ENCODE peak calls at places on chromosomes 13 and 19, in nine cellular contexts. P is uterus, L is stomach, Z is A549, T is IMR-90, Q is spleen, Y is body of pancreas, G is Peyer's patch, U is suprapubic skin. B is an unnamed sample. For H3K4me1, the result is how much of the 10 kb centered on the place peaks cover.

GRCh38 chr19:7078007-7078406 is 8.5 kb downstream of the ZNF557 start:
- DNase-seq in P (no peak), Q (no peak), T (no peak), G (no peak), Y (no peak), Z (no peak), L (no peak), U (no peak), B (no peak)

GRCh38 chr19:940591-941291 is 14.9 kb downstream of the ARID3A start:
- DNase-seq in U (peak), Q (peak), P (peak), T (peak), L (peak), Y (peak), Z (no peak), G (peak), B (peak)

GRCh38 chr13:20492641-20493040 is 33.0 kb downstream of the CRYL1 start:
- DNase-seq in L (no peak), G (no peak), Q (no peak), Z (peak), Y (no peak), P (no peak), T (peak), U (no peak), B (peak)

GRCh38 chr19:14407889-14408640 is 11.1 kb downstream of the DDX39A start:
- DNase-seq in Y (no peak), L (peak), G (peak), P (no peak), T (no peak), Z (no peak), U (no peak), Q (no peak), B (no peak)

GRCh38 chr13:48973845-48974431 is 1.8 kb upstream of the FNDC3A start:
- DNase-seq in G (no peak), P (no peak), Q (no peak), Y (no peak), L (no peak), T (no peak), Z (no peak), U (no peak), B (no peak)

GRCh38 chr19:2175742-2176141 is 12.0 kb downstream of the DOT1L start:
- DNase-seq in P (no peak), T (no peak), Y (no peak), Z (no peak), U (no peak), Q (no peak), G (no peak), L (no peak), B (no peak)

GRCh38 chr19:16260160-16260793 is 62.6 kb downstream of the AP1M1 start:
- DNase-seq in P (no peak), Z (no peak), Y (no peak), T (no peak), G (no peak), Q (no peak), L (no peak), U (no peak), B (no peak)

GRCh38 chr19:57559008-57559403 is 657 bp downstream of the ZNF550 start:
- DNase-seq in Y (peak), P (no peak), Q (peak), G (no peak), U (no peak), L (no peak), T (no peak), Z (peak), B (peak)

GRCh38 chr19:18226956-18227780 is 930 bp upstream of the PDE4C start:
- DNase-seq in L (no peak), Y (no peak), Q (no peak), T (no peak), Z (no peak), P (no peak), U (no peak), G (no peak), B (no peak)

GRCh38 chr19:33426621-33427475 is 53.3 kb downstream of the CEBPG start:
- DNase-seq in U (no peak), Y (no peak), Z (no peak), T (no peak), L (no peak), Q (peak), P (no peak), G (no peak), B (no peak)

GRCh38 chr13:106691861-106692260 is 123.9 kb upstream of the ARGLU1 start:
- DNase-seq in Z (no peak), Q (no peak), G (no peak), Y (no peak), T (no peak), L (no peak), P (no peak), U (no peak), B (no peak)

GRCh38 chr19:33246729-33247440 is 21.2 kb upstream of the SLC7A10 start:
- DNase-seq in G (no peak), Y (no peak), Q (peak), L (no peak), T (no peak), U (no peak), P (no peak), Z (no peak), B (no peak)

GRCh38 chr19:7869453-7869909 is 4.7 kb downstream of the PRR36 start:
- DNase-seq in U (peak), T (peak), P (peak), L (peak), G (peak), Y (peak), Q (peak), Z (no peak), B (peak)

GRCh38 chr13:59790626-59791025 is 373.1 kb downstream of the DIAPH3 start:
- DNase-seq in U (no peak), Y (no peak), L (no peak), P (no peak), Z (no peak), G (no peak), Q (no peak), T (peak), B (no peak)

GRCh38 chr13:111115841-111116500 is 861 bp downstream of the ARHGEF7 start:
- DNase-seq in L (no peak), Y (peak), Z (no peak), P (peak), T (peak), U (peak), G (no peak), Q (no peak), B (peak)

GRCh38 chr13:94548382-94549240 is 47.3 kb downstream of the TGDS start:
- DNase-seq in Z (peak), U (peak), Q (peak), P (peak), G (peak), Y (peak), T (peak), L (peak), B (peak)

GRCh38 chr13:20822406-20822805 is 48.6 kb upstream of the EEF1AKMT1 start:
- DNase-seq in Z (no peak), P (no peak), T (no peak), Q (no peak), G (no peak), L (no peak), Y (no peak), U (no peak), B (no peak)

GRCh38 chr19:29239220-29239776 is 26.3 kb upstream of the UQCRFS1 start:
- DNase-seq in G (no peak), L (no peak), Z (no peak), T (no peak), U (peak), P (no peak), Q (no peak), Y (no peak), B (no peak)

GRCh38 chr13:22050951-22051563 is 380.2 kb downstream of the FGF9 start:
- DNase-seq in U (no peak), P (no peak), T (no peak), Q (no peak), Z (no peak), G (peak), L (no peak), Y (no peak), B (peak)

GRCh38 chr19:39301562-39301961 is 5.4 kb downstream of the IFNL1 start:
- DNase-seq in G (peak), U (no peak), Z (no peak), P (no peak), Q (no peak), T (no peak), Y (no peak), L (no peak), B (no peak)

GRCh38 chr13:46229251-46229650 is 17.5 kb downstream of the LRRC63 start:
- DNase-seq in G (no peak), Z (no peak), L (no peak), P (no peak), U (no peak), T (no peak), Y (no peak), Q (no peak), B (no peak)

GRCh38 chr13:95185311-95185710 is 115.9 kb downstream of the ABCC4 start:
- DNase-seq in G (no peak), P (no peak), Z (no peak), L (no peak), T (no peak), U (no peak), Q (no peak), Y (no peak), B (no peak)

GRCh38 chr13:114078501-114079451 is 53.6 kb downstream of the RASA3 start:
- DNase-seq in G (peak), Z (no peak), Q (peak), L (peak), T (peak), P (peak), U (peak), Y (no peak), B (peak)

GRCh38 chr13:44756411-44756810 is 180.3 kb upstream of the TSC22D1 start:
- DNase-seq in G (no peak), Y (no peak), Z (no peak), P (no peak), U (no peak), L (no peak), Q (no peak), T (no peak), B (no peak)

GRCh38 chr13:113864303-113864890 is 521 bp upstream of the GAS6 start:
- DNase-seq in P (no peak), Z (no peak), Y (no peak), T (peak), U (peak), G (no peak), L (no peak), Q (no peak), B (no peak)

GRCh38 chr19:54439174-54439851 is 9.7 kb upstream of the LENG8 start:
- DNase-seq in Z (peak), Q (no peak), U (peak), T (no peak), P (no peak), G (peak), L (peak), Y (peak), B (no peak)

GRCh38 chr13:112637017-112637801 is 49.3 kb upstream of the TUBGCP3 start:
- DNase-seq in P (no peak), U (no peak), L (no peak), G (no peak), Y (no peak), Q (peak), Z (no peak), T (no peak), B (no peak)

GRCh38 chr13:23755040-23755439 is 134.2 kb downstream of the MIPEP start:
- DNase-seq in Z (no peak), G (no peak), U (no peak), Y (no peak), T (no peak), Q (no peak), L (no peak), P (no peak), B (no peak)

GRCh38 chr19:31745731-31746130 is 396.5 kb upstream of the TSHZ3 start:
- DNase-seq in Q (no peak), G (no peak), Z (no peak), L (no peak), Y (no peak), T (no peak), P (no peak), U (no peak), B (no peak)

DNA sequence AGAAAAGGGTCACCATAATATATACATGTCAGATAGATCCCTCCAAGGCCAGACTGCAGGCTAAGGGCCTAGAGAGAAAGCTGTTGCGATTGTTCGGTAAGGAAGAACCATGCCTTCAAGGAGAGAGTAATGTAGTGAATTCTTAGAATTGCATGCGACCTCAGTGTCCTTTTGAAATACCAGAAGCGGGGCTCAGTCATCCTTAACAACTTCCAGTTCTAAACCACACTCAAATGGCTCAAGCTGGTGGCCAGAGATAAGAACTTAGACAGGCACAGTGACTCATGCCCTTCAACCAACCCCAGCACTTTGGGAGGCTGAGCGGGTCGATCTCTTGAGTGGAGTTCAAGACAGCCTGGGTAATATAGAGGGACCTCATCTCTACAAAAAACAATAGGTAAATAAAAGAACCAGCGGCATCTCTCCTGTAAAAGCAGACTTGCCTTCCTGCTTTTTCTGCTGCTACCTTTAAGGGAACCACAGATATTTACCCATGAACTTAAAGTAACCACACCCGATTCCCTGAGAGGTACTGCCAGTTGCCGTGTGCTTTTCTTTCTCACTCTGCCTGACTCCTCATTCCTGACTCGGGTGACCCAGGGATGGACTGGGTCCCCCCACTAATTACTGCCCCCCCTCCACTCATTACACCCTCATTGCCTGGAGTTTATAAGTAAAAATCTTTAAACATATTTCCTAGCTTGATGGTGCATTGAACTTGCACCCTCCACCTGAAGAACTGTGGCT is 15.4 kb upstream of the SIGLEC6 start:
- DNase-seq in U (no peak), Z (no peak), Y (no peak), T (peak), G (no peak), L (no peak), Q (no peak), P (no peak), B (no peak)
- TF ChIP-seq POLR2A in U (no peak), Z (no peak), Y (no peak), T (no peak), G (no peak), L (no peak), Q (no peak), P (no peak), B (no peak)

DNA sequence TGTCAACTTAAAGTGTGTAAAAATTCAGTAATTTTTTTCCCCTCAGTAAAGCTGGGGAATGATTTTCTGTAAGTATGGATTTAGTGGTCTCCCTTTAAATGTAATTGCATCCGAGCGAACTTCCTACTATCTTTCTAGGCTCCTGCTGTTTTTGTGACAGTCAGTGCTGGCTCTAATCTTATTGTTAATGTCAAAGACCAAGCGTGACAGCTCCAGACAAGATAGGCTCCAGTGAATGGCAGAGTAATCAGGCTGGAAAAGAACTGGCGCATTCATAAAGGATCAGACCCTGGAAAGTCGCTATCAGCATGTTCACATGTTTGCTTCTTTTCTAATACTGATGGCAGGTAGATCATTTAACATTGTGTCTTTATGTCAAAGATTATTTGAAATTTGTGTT is 908.0 kb upstream of the ATXN8OS start:
- DNase-seq in Z (no peak), Y (no peak), T (no peak), L (no peak), P (no peak), G (no peak), Q (no peak), U (no peak), B (no peak)
- H3K4me3 ChIP-seq in Z (no peak), Y (no peak), T (no peak), L (no peak), P (no peak), G (no peak), Q (no peak), U (no peak), B (no peak)

GRCh38 chr13:50357586-50358118 is 342.4 kb downstream of the KCNRG start:
- DNase-seq in P (peak), L (peak), Z (no peak), G (no peak), T (peak), U (no peak), Q (no peak), Y (peak), B (peak)

GRCh38 chr13:50358715-50359367 is 343.6 kb downstream of the KCNRG start:
- DNase-seq in P (no peak), Y (no peak), G (no peak), T (no peak), L (no peak), U (no peak), Z (no peak), Q (no peak), B (no peak)

GRCh38 chr13:50359779-50360178 is 344.5 kb downstream of the KCNRG start:
- DNase-seq in Z (no peak), G (no peak), Y (no peak), U (no peak), Q (no peak), T (no peak), L (no peak), P (no peak), B (no peak)

GRCh38 chr13:50357136-50357535 is 341.9 kb downstream of the KCNRG start:
- DNase-seq in P (no peak), Z (no peak), G (no peak), L (no peak), Y (no peak), U (no peak), Q (no peak), T (no peak), B (no peak)

DNA sequence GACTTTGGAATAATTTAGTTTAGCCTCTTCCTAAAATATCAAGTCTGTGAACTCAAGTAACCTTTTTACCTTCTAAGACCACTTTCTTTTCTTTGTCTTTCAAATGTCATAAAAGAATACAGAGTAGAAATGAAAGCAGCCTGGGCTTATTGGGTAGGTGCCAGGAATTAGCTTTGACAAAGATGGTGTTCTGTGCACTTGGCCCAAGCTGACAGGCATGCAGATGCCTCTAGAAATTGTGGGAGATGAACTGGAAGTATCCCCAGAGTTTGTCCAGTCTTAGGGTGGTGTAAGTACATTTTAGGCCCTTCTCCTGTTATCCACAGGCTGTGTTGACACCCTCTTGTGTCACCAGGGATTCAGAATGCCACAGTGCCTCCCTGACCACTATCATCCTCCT is 343.0 kb downstream of the KCNRG start:
- DNase-seq in U (no peak), G (no peak), L (no peak), Q (no peak), Z (no peak), Y (no peak), T (no peak), P (peak), B (no peak)
- H3K4me1 ChIP-seq in U (under half), G (under half), L (under half), Q (half or more), Z (under half), Y (under half), T (under half), P (under half), B (under half)

GRCh38 chr13:43195551-43195950 is 172.2 kb downstream of the DNAJC15 start:
- DNase-seq in Y (no peak), P (no peak), L (no peak), T (no peak), U (no peak), Q (no peak), Z (no peak), G (no peak), B (no peak)
- TF ChIP-seq POLR2A in Y (no peak), P (no peak), L (no peak), T (no peak), U (no peak), Q (no peak), Z (no peak), G (no peak), B (no peak)

GRCh38 chr13:99125335-99125915 is 75.2 kb upstream of the UBAC2 start:
- DNase-seq in L (no peak), T (no peak), Y (no peak), P (no peak), U (no peak), Z (no peak), Q (no peak), G (no peak), B (no peak)
- H3K4me3 ChIP-seq in L (no peak), T (no peak), Y (no peak), P (no peak), U (no peak), Z (no peak), Q (no peak), G (no peak), B (no peak)

DNA sequence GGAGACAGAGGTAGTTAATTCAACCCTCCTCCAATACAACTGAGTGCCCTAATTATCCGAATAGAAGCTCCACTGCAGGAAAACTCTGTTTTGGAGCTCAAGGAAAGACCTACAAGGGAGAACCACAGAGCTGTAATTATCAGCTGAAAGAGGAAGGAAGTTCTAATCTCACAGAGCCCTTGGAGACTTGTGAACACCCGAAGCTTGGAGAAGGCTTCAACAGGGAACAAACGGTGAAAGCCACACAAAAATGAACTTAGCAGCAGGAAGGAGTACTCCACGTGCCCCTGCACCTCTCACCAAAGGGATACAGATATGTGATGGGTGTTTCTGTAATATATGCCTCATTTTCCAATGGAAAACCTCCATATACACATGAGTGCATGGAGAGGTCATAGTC is 61.1 kb downstream of the IRS2 start:
- DNase-seq in P (no peak), U (no peak), Z (no peak), L (no peak), Q (no peak), T (no peak), Y (no peak), G (no peak), B (no peak)
- H3K4me1 ChIP-seq in P (under half), U (under half), Z (under half), L (under half), Q (under half), T (under half), Y (under half), G (under half), B (under half)

GRCh38 chr19:51703655-51704515 is 10.8 kb downstream of the SPACA6 start:
- DNase-seq in G (peak), Y (peak), P (peak), L (peak), Z (peak), U (peak), T (peak), Q (peak), B (peak)
- TF ChIP-seq POLR2A in G (peak), Y (peak), P (peak), L (no peak), Z (peak), U (no peak), T (peak), Q (peak), B (peak)

B was measured in adrenal gland.